ENCODE peak calls at places on chromosomes 4 and X, in four cellular contexts. Y is naive B cell, S is astrocyte, B is KBM-7. V is an unnamed sample.

GRCh38 chr4:94834496-94834895 is 76.7 kb downstream of the BMPR1B start:
- DNase-seq in Y (no peak), S (no peak), B (no peak), V (no peak)

GRCh38 chrX:31224321-31225012 is 152.6 kb upstream of the FTHL17 start:
- DNase-seq in Y (no peak), S (peak), B (peak), V (no peak)

GRCh38 chrX:23369037-23369436 is 34.4 kb downstream of the PTCHD1 start:
- DNase-seq in Y (no peak), S (no peak), B (no peak), V (no peak)

GRCh38 chr4:132564920-132565319 is 584.2 kb upstream of the PCDH10 start:
- DNase-seq in Y (no peak), S (no peak), B (no peak), V (no peak)

GRCh38 chr4:154626793-154627484 is 14.5 kb upstream of the FGG start:
- DNase-seq in Y (peak), S (peak), B (peak), V (peak)

GRCh38 chr4:2852481-2852881 is 8.8 kb downstream of the ADD1 start:
- DNase-seq in Y (peak), S (no peak), B (peak), V (peak)

GRCh38 chrX:2819345-2820130 is 9.2 kb upstream of the GYG2 start:
- DNase-seq in Y (no peak), S (no peak), B (peak), V (peak)

GRCh38 chr4:23237771-23238170 is 545.0 kb downstream of the GBA3 start:
- DNase-seq in Y (no peak), S (no peak), B (no peak), V (no peak)

GRCh38 chr4:17165256-17165655 is 266.8 kb upstream of the LDB2 start:
- DNase-seq in Y (no peak), S (no peak), B (no peak), V (no peak)

GRCh38 chrX:9530848-9531274 is 66.0 kb downstream of the TBL1X start:
- DNase-seq in Y (peak), S (peak), B (no peak), V (peak)

GRCh38 chrX:130173190-130173895 is 1.6 kb downstream of the RAB33A start:
- DNase-seq in Y (no peak), S (peak), B (peak), V (peak)

GRCh38 chrX:48468693-48469691 is 1.1 kb downstream of the SLC38A5 start:
- DNase-seq in Y (no peak), S (no peak), B (peak), V (peak)

GRCh38 chr4:36771411-36772153 is 473.0 kb upstream of the NWD2 start:
- DNase-seq in Y (no peak), S (no peak), B (no peak), V (no peak)

GRCh38 chr4:176833416-176833815 is 40.7 kb upstream of the VEGFC start:
- DNase-seq in Y (no peak), S (no peak), B (no peak), V (no peak)

GRCh38 chr4:41957634-41958033 is 22.4 kb downstream of the TMEM33 start:
- DNase-seq in Y (peak), S (no peak), B (peak), V (peak)

GRCh38 chr4:5824635-5825034 is 68.3 kb downstream of the CRMP1 start:
- DNase-seq in Y (no peak), S (no peak), B (peak), V (peak)

GRCh38 chr4:107834241-107834856 is 9.6 kb downstream of the SGMS2 start:
- DNase-seq in Y (no peak), S (no peak), B (no peak), V (no peak)

GRCh38 chr4:123972031-123972430 is 575.4 kb downstream of the SPRY1 start:
- DNase-seq in Y (no peak), S (no peak), B (no peak), V (no peak)

GRCh38 chr4:40550900-40551546 is 78.6 kb downstream of the RBM47 start:
- DNase-seq in Y (peak), S (peak), B (peak), V (peak)

GRCh38 chr4:44522761-44523445 is 74.3 kb upstream of the KCTD8 start:
- DNase-seq in Y (no peak), S (no peak), B (no peak), V (no peak)

GRCh38 chr4:119517361-119518229 is 111.0 kb downstream of the PDE5A start:
- DNase-seq in Y (no peak), S (peak), B (no peak), V (no peak)

GRCh38 chr4:111400736-111401135 is 744.5 kb upstream of the FAM241A start:
- DNase-seq in Y (no peak), S (peak), B (no peak), V (no peak)

V was measured in NAMALWA.